ENCODE peak calls at places on chromosomes 3 and 15, in six cellular contexts. One of them, this sample, is unnamed.

GRCh38 chr3:193499801-193500485 is 54.8 kb downstream of the ATP13A4 start:
- DNase-seq in GM20000: no peak
- DNase-seq in upper lobe of right lung: no peak
- DNase-seq in mesothelial cell of epicardium: no peak
- DNase-seq in OCI-LY7: no peak
- DNase-seq in pancreas: no peak
- DNase-seq in this sample: no peak

GRCh38 chr3:76943671-76944070 is 96.2 kb upstream of the ROBO2 start:
- DNase-seq in upper lobe of right lung: no peak
- DNase-seq in GM20000: no peak
- DNase-seq in mesothelial cell of epicardium: no peak
- DNase-seq in OCI-LY7: no peak
- DNase-seq in pancreas: no peak
- DNase-seq in this sample: no peak

GRCh38 chr15:39835550-39835949 is 52.9 kb upstream of the FSIP1 start:
- DNase-seq in pancreas: no peak
- DNase-seq in upper lobe of right lung: no peak
- DNase-seq in OCI-LY7: no peak
- DNase-seq in GM20000: no peak
- DNase-seq in mesothelial cell of epicardium: no peak
- DNase-seq in this sample: no peak

GRCh38 chr3:13217736-13218540 is 144.7 kb upstream of the IQSEC1 start:
- DNase-seq in pancreas: no peak
- DNase-seq in GM20000: no peak
- DNase-seq in mesothelial cell of epicardium: no peak
- DNase-seq in upper lobe of right lung: no peak
- DNase-seq in OCI-LY7: no peak
- DNase-seq in this sample: no peak

GRCh38 chr15:44029940-44030568 is 165.0 kb downstream of the FRMD5 start:
- DNase-seq in mesothelial cell of epicardium: no peak
- DNase-seq in OCI-LY7: no peak
- DNase-seq in upper lobe of right lung: no peak
- DNase-seq in pancreas: no peak
- DNase-seq in GM20000: no peak
- DNase-seq in this sample: no peak

GRCh38 chr3:166071-166470 is 30.5 kb upstream of the CHL1 start:
- DNase-seq in GM20000: no peak
- DNase-seq in pancreas: no peak
- DNase-seq in upper lobe of right lung: no peak
- DNase-seq in mesothelial cell of epicardium: no peak
- DNase-seq in OCI-LY7: no peak
- DNase-seq in this sample: no peak

GRCh38 chr3:64728994-64729393 is 41.2 kb upstream of the ADAMTS9 start:
- DNase-seq in GM20000: no peak
- DNase-seq in pancreas: no peak
- DNase-seq in upper lobe of right lung: no peak
- DNase-seq in mesothelial cell of epicardium: no peak
- DNase-seq in OCI-LY7: no peak
- DNase-seq in this sample: no peak

GRCh38 chr3:3578723-3579122 is 220.5 kb upstream of the LRRN1 start:
- DNase-seq in mesothelial cell of epicardium: no peak
- DNase-seq in upper lobe of right lung: no peak
- DNase-seq in OCI-LY7: no peak
- DNase-seq in GM20000: no peak
- DNase-seq in pancreas: no peak
- DNase-seq in this sample: no peak

GRCh38 chr3:197878427-197878826 is 71.6 kb upstream of the RPL35A start:
- DNase-seq in OCI-LY7: no peak
- DNase-seq in GM20000: peak
- DNase-seq in upper lobe of right lung: peak
- DNase-seq in mesothelial cell of epicardium: no peak
- DNase-seq in pancreas: no peak
- DNase-seq in this sample: no peak

GRCh38 chr3:43077261-43077660 is 28.6 kb downstream of the POMGNT2 start:
- DNase-seq in pancreas: no peak
- DNase-seq in mesothelial cell of epicardium: no peak
- DNase-seq in GM20000: no peak
- DNase-seq in OCI-LY7: no peak
- DNase-seq in upper lobe of right lung: no peak
- DNase-seq in this sample: no peak

GRCh38 chr3:49908378-49909199 is 4.9 kb upstream of the MST1R start:
- DNase-seq in pancreas: no peak
- DNase-seq in upper lobe of right lung: no peak
- DNase-seq in OCI-LY7: no peak
- DNase-seq in mesothelial cell of epicardium: no peak
- DNase-seq in GM20000: no peak
- DNase-seq in this sample: no peak

GRCh38 chr15:38612159-38612863 is 47.7 kb upstream of the RASGRP1 start:
- DNase-seq in mesothelial cell of epicardium: no peak
- DNase-seq in OCI-LY7: no peak
- DNase-seq in GM20000: no peak
- DNase-seq in upper lobe of right lung: no peak
- DNase-seq in pancreas: no peak
- DNase-seq in this sample: no peak

GRCh38 chr3:72961766-72962165 is 34.8 kb upstream of the PPP4R2 start:
- DNase-seq in mesothelial cell of epicardium: no peak
- DNase-seq in pancreas: no peak
- DNase-seq in upper lobe of right lung: no peak
- DNase-seq in GM20000: no peak
- DNase-seq in OCI-LY7: no peak
- DNase-seq in this sample: no peak

GRCh38 chr3:128908951-128909350 is 29.5 kb downstream of the ACAD9 start:
- DNase-seq in GM20000: no peak
- DNase-seq in OCI-LY7: no peak
- DNase-seq in pancreas: no peak
- DNase-seq in mesothelial cell of epicardium: no peak
- DNase-seq in upper lobe of right lung: peak
- DNase-seq in this sample: no peak

GRCh38 chr15:90882781-90883525 is 1.4 kb upstream of the FES start:
- DNase-seq in upper lobe of right lung: peak
- DNase-seq in GM20000: no peak
- DNase-seq in OCI-LY7: no peak
- DNase-seq in mesothelial cell of epicardium: no peak
- DNase-seq in pancreas: peak
- DNase-seq in this sample: no peak

GRCh38 chr3:4716731-4717362 is 223.7 kb downstream of the ITPR1 start:
- DNase-seq in OCI-LY7: no peak
- DNase-seq in pancreas: no peak
- DNase-seq in GM20000: no peak
- DNase-seq in mesothelial cell of epicardium: no peak
- DNase-seq in upper lobe of right lung: no peak
- DNase-seq in this sample: no peak

GRCh38 chr3:11282250-11283125 is 10.3 kb downstream of the ATG7 start:
- DNase-seq in GM20000: no peak
- DNase-seq in mesothelial cell of epicardium: no peak
- DNase-seq in OCI-LY7: no peak
- DNase-seq in upper lobe of right lung: no peak
- DNase-seq in pancreas: no peak
- DNase-seq in this sample: no peak

GRCh38 chr3:98553021-98553563 is 21.3 kb downstream of the GPR15 start:
- DNase-seq in OCI-LY7: no peak
- DNase-seq in mesothelial cell of epicardium: no peak
- DNase-seq in GM20000: no peak
- DNase-seq in upper lobe of right lung: no peak
- DNase-seq in pancreas: no peak
- DNase-seq in this sample: no peak

GRCh38 chr15:91911878-91912277 is 58.4 kb downstream of the SLCO3A1 start:
- DNase-seq in GM20000: no peak
- DNase-seq in upper lobe of right lung: no peak
- DNase-seq in OCI-LY7: no peak
- DNase-seq in mesothelial cell of epicardium: no peak
- DNase-seq in pancreas: no peak
- DNase-seq in this sample: no peak

GRCh38 chr15:100715571-100716455 is 113.4 kb downstream of the ASB7 start:
- DNase-seq in pancreas: peak
- DNase-seq in upper lobe of right lung: peak
- DNase-seq in OCI-LY7: no peak
- DNase-seq in GM20000: no peak
- DNase-seq in mesothelial cell of epicardium: no peak
- DNase-seq in this sample: no peak

GRCh38 chr3:171687064-171687463 is 123.2 kb downstream of the PLD1 start:
- DNase-seq in upper lobe of right lung: no peak
- DNase-seq in mesothelial cell of epicardium: no peak
- DNase-seq in GM20000: no peak
- DNase-seq in pancreas: no peak
- DNase-seq in OCI-LY7: no peak
- DNase-seq in this sample: no peak

GRCh38 chr15:98842192-98842972 is 165.2 kb downstream of the PGPEP1L start:
- DNase-seq in upper lobe of right lung: no peak
- DNase-seq in pancreas: no peak
- DNase-seq in GM20000: no peak
- DNase-seq in OCI-LY7: no peak
- DNase-seq in mesothelial cell of epicardium: no peak
- DNase-seq in this sample: no peak

GRCh38 chr3:190996376-190996775 is 133.9 kb upstream of the GMNC start:
- DNase-seq in upper lobe of right lung: no peak
- DNase-seq in mesothelial cell of epicardium: no peak
- DNase-seq in OCI-LY7: no peak
- DNase-seq in pancreas: no peak
- DNase-seq in GM20000: no peak
- DNase-seq in this sample: no peak

GRCh38 chr15:53834214-53834613 is 74.8 kb upstream of the WDR72 start:
- DNase-seq in mesothelial cell of epicardium: no peak
- DNase-seq in GM20000: no peak
- DNase-seq in OCI-LY7: no peak
- DNase-seq in pancreas: no peak
- DNase-seq in upper lobe of right lung: no peak
- DNase-seq in this sample: no peak

GRCh38 chr3:15300318-15301078 is 31.9 kb downstream of the SH3BP5 start:
- DNase-seq in OCI-LY7: no peak
- DNase-seq in pancreas: no peak
- DNase-seq in upper lobe of right lung: no peak
- DNase-seq in mesothelial cell of epicardium: no peak
- DNase-seq in GM20000: no peak
- DNase-seq in this sample: no peak

GRCh38 chr3:90134090-90134489 is 1026.7 kb downstream of the EPHA3 start:
- DNase-seq in mesothelial cell of epicardium: no peak
- DNase-seq in pancreas: no peak
- DNase-seq in OCI-LY7: no peak
- DNase-seq in upper lobe of right lung: no peak
- DNase-seq in GM20000: no peak
- DNase-seq in this sample: no peak
- TF ChIP-seq CTCF in mesothelial cell of epicardium: no peak
- TF ChIP-seq CTCF in pancreas: no peak
- TF ChIP-seq CTCF in OCI-LY7: no peak
- TF ChIP-seq CTCF in upper lobe of right lung: no peak
- TF ChIP-seq CTCF in GM20000: no peak
- TF ChIP-seq CTCF in this sample: no peak

GRCh38 chr3:130699765-130700164 is 46.9 kb downstream of the PIK3R4 start:
- DNase-seq in mesothelial cell of epicardium: no peak
- DNase-seq in OCI-LY7: peak
- DNase-seq in GM20000: peak
- DNase-seq in upper lobe of right lung: no peak
- DNase-seq in pancreas: no peak
- DNase-seq in this sample: no peak
- TF ChIP-seq CTCF in mesothelial cell of epicardium: no peak
- TF ChIP-seq CTCF in OCI-LY7: peak
- TF ChIP-seq CTCF in GM20000: no peak
- TF ChIP-seq CTCF in upper lobe of right lung: peak
- TF ChIP-seq CTCF in pancreas: peak
- TF ChIP-seq CTCF in this sample: peak

GRCh38 chr15:94000603-94001002 is 230.8 kb upstream of the MCTP2 start:
- DNase-seq in GM20000: no peak
- DNase-seq in upper lobe of right lung: no peak
- DNase-seq in pancreas: no peak
- DNase-seq in OCI-LY7: no peak
- DNase-seq in mesothelial cell of epicardium: no peak
- DNase-seq in this sample: no peak

GRCh38 chr15:94002026-94002425 is 229.3 kb upstream of the MCTP2 start:
- DNase-seq in mesothelial cell of epicardium: no peak
- DNase-seq in pancreas: no peak
- DNase-seq in upper lobe of right lung: no peak
- DNase-seq in OCI-LY7: no peak
- DNase-seq in GM20000: no peak
- DNase-seq in this sample: no peak

GRCh38 chr15:94001113-94001919 is 230.0 kb upstream of the MCTP2 start:
- DNase-seq in upper lobe of right lung: no peak
- DNase-seq in pancreas: no peak
- DNase-seq in mesothelial cell of epicardium: no peak
- DNase-seq in OCI-LY7: no peak
- DNase-seq in GM20000: no peak
- DNase-seq in this sample: no peak

GRCh38 chr15:93997071-93997658 is 234.2 kb upstream of the MCTP2 start:
- DNase-seq in GM20000: peak
- DNase-seq in pancreas: no peak
- DNase-seq in mesothelial cell of epicardium: no peak
- DNase-seq in upper lobe of right lung: no peak
- DNase-seq in OCI-LY7: peak
- DNase-seq in this sample: peak
- TF ChIP-seq CTCF in GM20000: peak
- TF ChIP-seq CTCF in pancreas: peak
- TF ChIP-seq CTCF in mesothelial cell of epicardium: peak
- TF ChIP-seq CTCF in upper lobe of right lung: peak
- TF ChIP-seq CTCF in OCI-LY7: peak
- TF ChIP-seq CTCF in this sample: peak

DNA sequence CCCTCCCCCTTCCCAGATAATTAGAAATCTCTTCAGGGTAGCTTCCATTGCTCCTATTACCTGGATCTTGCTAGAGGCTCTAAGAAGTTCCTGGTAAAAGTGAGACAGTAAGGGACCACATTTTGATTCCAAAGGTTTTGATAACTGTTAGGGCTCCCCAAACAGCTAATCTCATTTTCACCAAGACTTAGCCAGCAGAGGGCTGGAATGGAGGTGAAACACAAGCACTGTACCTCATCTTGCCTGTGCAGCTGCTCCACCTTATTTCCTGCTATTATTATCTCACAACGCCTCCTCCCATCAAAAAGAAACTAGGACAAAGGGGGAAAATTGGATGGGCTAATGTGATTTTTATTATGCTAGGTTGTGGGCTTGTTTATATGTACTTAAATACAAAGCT is 7.3 kb downstream of the SETD5 start:
- DNase-seq in OCI-LY7: no peak
- DNase-seq in pancreas: no peak
- DNase-seq in mesothelial cell of epicardium: no peak
- DNase-seq in upper lobe of right lung: no peak
- DNase-seq in GM20000: no peak
- DNase-seq in this sample: no peak
- TF ChIP-seq CTCF in OCI-LY7: peak
- TF ChIP-seq CTCF in pancreas: no peak
- TF ChIP-seq CTCF in mesothelial cell of epicardium: no peak
- TF ChIP-seq CTCF in upper lobe of right lung: no peak
- TF ChIP-seq CTCF in GM20000: no peak
- TF ChIP-seq CTCF in this sample: peak